ENCODE peak calls at places on chromosomes 12 and 14, in six cellular contexts. W is HepG2, Y is upper lobe of left lung, C is A549, B is GM12878, V is K562. R is an unnamed sample.

GRCh38 chr12:64567570-64567969 is 42.7 kb upstream of the RASSF3 start:
- ATAC-seq in W (peak), Y (peak), C (no peak), B (no peak), V (peak), R (no peak)

GRCh38 chr14:77026930-77027537 is 1.5 kb downstream of the IRF2BPL start:
- ATAC-seq in W (peak), Y (no peak), C (peak), B (peak), V (peak), R (no peak)

GRCh38 chr12:20440408-20440807 is 72.1 kb downstream of the PDE3A start:
- ATAC-seq in W (no peak), Y (no peak), C (no peak), B (no peak), V (no peak), R (peak)

GRCh38 chr12:95557625-95558024 is 6.3 kb upstream of the USP44 start:
- ATAC-seq in W (no peak), Y (no peak), C (no peak), B (no peak), V (no peak), R (no peak)

GRCh38 chr12:96294831-96295230 is 100.7 kb downstream of the ELK3 start:
- ATAC-seq in W (no peak), Y (no peak), C (no peak), B (peak), V (no peak), R (no peak)

GRCh38 chr12:124413401-124413800 is 118.5 kb downstream of the RFLNA start:
- ATAC-seq in W (no peak), Y (no peak), C (no peak), B (no peak), V (no peak), R (no peak)

GRCh38 chr14:96052541-96053105 is 13.5 kb downstream of the C14orf132 start:
- ATAC-seq in W (peak), Y (no peak), C (peak), B (no peak), V (no peak), R (no peak)

GRCh38 chr14:99200654-99201005 is 71.4 kb downstream of the BCL11B start:
- ATAC-seq in W (no peak), Y (no peak), C (no peak), B (no peak), V (no peak), R (no peak)

GRCh38 chr14:90319634-90320541 is 11.9 kb downstream of the NRDE2 start:
- ATAC-seq in W (no peak), Y (no peak), C (no peak), B (no peak), V (no peak), R (no peak)

GRCh38 chr14:69358233-69358963 is 39.7 kb downstream of the ERH start:
- ATAC-seq in W (no peak), Y (no peak), C (no peak), B (peak), V (no peak), R (no peak)

GRCh38 chr14:61438497-61438859 is 117.1 kb downstream of the PRKCH start:
- ATAC-seq in W (no peak), Y (peak), C (peak), B (peak), V (no peak), R (peak)

GRCh38 chr12:116483959-116484699 is 75.1 kb upstream of the MAP1LC3B2 start:
- ATAC-seq in W (no peak), Y (no peak), C (no peak), B (no peak), V (no peak), R (no peak)

GRCh38 chr14:54781080-54781479 is 121.5 kb downstream of the GCH1 start:
- ATAC-seq in W (no peak), Y (no peak), C (no peak), B (no peak), V (no peak), R (no peak)

GRCh38 chr14:61428261-61428660 is 106.9 kb downstream of the PRKCH start:
- ATAC-seq in W (no peak), Y (no peak), C (no peak), B (no peak), V (no peak), R (no peak)

GRCh38 chr12:18332173-18332572 is 70.9 kb downstream of the PIK3C2G start:
- ATAC-seq in W (no peak), Y (peak), C (no peak), B (no peak), V (no peak), R (peak)

GRCh38 chr12:100718212-100718611 is 76.4 kb upstream of the ANO4 start:
- ATAC-seq in W (no peak), Y (no peak), C (no peak), B (no peak), V (no peak), R (no peak)

GRCh38 chr12:31578632-31579031 is 12.3 kb downstream of the DENND5B start:
- ATAC-seq in W (peak), Y (no peak), C (no peak), B (no peak), V (no peak), R (no peak)

GRCh38 chr12:88934163-88934747 is 354.0 kb upstream of the KITLG start:
- ATAC-seq in W (no peak), Y (no peak), C (no peak), B (peak), V (no peak), R (no peak)

GRCh38 chr12:87670448-87670847 is 358.8 kb downstream of the C12orf50 start:
- ATAC-seq in W (no peak), Y (no peak), C (no peak), B (peak), V (no peak), R (no peak)

GRCh38 chr14:54758041-54758440 is 144.6 kb downstream of the GCH1 start:
- ATAC-seq in W (no peak), Y (no peak), C (no peak), B (no peak), V (no peak), R (no peak)

GRCh38 chr12:116537149-116537904 is 21.9 kb upstream of the MAP1LC3B2 start:
- ATAC-seq in W (no peak), Y (no peak), C (no peak), B (peak), V (no peak), R (no peak)

GRCh38 chr14:50531595-50532501 is 521 bp downstream of the MAP4K5 start:
- ATAC-seq in W (peak), Y (peak), C (peak), B (peak), V (peak), R (peak)

GRCh38 chr12:6059221-6059620 is 65.2 kb downstream of the VWF start:
- ATAC-seq in W (no peak), Y (no peak), C (no peak), B (no peak), V (no peak), R (no peak)

GRCh38 chr12:113861708-113862312 is 104.3 kb downstream of the RBM19 start:
- ATAC-seq in W (no peak), Y (no peak), C (no peak), B (no peak), V (no peak), R (no peak)

GRCh38 chr12:54383041-54383609 is 1.4 kb downstream of the ZNF385A start:
- ATAC-seq in W (no peak), Y (no peak), C (peak), B (no peak), V (peak), R (peak)

DNA sequence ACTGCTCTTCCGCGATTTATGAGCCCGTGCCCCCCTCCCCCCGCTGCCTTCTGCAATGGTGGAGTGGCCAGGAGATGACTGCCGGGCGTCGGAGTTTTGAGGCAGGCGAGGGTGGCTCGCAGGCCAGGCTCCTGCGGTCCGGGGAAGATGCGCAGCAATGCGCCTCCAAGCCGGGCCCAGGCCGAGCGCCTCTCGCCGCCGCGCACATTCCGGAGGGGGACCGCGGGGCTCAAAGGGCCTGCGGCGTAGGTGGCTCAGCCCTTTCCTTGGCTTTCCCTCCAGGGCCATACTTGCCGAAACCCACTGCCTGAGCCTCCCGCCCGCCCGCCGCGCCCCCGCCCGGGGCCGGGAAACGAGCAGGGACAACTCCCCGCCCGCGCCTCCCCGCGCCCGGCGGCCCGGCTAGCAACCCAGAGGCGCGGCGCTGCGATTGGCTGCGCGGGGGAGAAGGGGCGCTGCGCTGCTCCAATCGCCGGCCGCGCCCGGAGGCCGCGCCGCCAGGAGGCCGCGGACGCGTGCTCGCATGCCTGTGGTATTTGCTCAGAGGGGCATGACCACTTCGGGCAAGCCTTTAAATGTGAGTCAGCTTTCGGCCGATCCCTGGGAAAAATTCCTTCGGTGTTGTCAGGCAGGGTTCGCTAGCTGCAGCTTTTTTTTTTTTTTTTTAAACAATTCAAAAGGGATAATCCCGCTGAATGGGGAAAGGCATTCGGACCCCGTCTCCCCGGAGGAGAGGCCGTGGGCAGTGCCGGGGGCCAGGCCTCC is 157.9 kb upstream of the PARP11 start:
- ATAC-seq in W (peak), Y (peak), C (peak), B (peak), V (peak), R (peak)
- TF ChIP-seq POLR2A in W (no peak), Y (no peak), C (peak), B (no peak), V (no peak), R (peak)

DNA sequence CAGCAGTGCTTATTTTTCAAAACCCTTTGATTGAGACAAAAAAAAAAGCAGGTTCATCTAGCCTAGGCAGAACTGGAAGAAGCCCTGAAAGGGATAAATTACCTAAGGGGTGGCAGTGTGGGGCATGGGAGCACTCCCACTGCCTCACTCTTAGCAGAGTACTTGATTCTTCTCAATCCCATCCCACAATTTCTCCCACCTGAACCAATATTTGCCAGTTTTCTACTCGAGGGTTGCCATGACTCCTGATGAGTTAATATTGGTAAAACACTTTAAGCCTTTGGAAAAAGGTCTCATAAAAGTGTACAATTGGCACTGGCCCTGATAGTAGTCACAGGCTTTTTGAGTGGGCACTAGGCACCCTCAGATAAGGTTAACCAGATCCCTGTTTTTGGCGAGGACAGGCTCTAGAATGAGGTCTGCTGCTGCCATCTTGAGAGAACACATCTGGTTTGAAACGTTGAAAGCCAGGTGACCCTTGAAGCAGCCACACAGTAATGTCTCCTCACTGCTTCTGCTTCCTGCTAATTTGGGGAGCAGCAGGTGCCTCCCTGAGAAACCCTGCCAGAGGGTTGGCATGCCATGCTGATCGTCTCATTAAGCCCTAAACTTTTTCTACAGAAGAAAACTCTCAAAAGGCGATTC is 320.0 kb downstream of the RAD51B start:
- ATAC-seq in W (no peak), Y (no peak), C (peak), B (no peak), V (no peak), R (no peak)
- TF ChIP-seq EP300 in W (no peak), Y (no peak), C (no peak), B (no peak), V (no peak), R (no peak)

GRCh38 chr12:57782608-57783465 is at the start of gene TSFM:
- ATAC-seq in W (peak), Y (peak), C (peak), B (peak), V (peak), R (peak)
- TF ChIP-seq POLR2A in W (peak), Y (peak), C (peak), B (peak), V (peak), R (peak)

GRCh38 chr14:21024668-21025373 is at the start of gene NDRG2:
- ATAC-seq in W (peak), Y (peak), C (peak), B (peak), V (peak), R (peak)

GRCh38 chr14:21023817-21024667 is 819 bp downstream of the NDRG2 start:
- ATAC-seq in W (peak), Y (peak), C (no peak), B (no peak), V (peak), R (no peak)

GRCh38 chr14:21020977-21021545 is 3.8 kb downstream of the NDRG2 start:
- ATAC-seq in W (no peak), Y (no peak), C (no peak), B (no peak), V (no peak), R (no peak)

GRCh38 chr14:21023174-21023573 is 1.7 kb downstream of the NDRG2 start:
- ATAC-seq in W (no peak), Y (no peak), C (no peak), B (no peak), V (no peak), R (no peak)

GRCh38 chr14:21022686-21023085 is 2.2 kb downstream of the NDRG2 start:
- ATAC-seq in W (no peak), Y (no peak), C (no peak), B (no peak), V (no peak), R (no peak)
- TF ChIP-seq EP300 in W (no peak), Y (no peak), C (no peak), B (no peak), V (no peak), R (no peak)

DNA sequence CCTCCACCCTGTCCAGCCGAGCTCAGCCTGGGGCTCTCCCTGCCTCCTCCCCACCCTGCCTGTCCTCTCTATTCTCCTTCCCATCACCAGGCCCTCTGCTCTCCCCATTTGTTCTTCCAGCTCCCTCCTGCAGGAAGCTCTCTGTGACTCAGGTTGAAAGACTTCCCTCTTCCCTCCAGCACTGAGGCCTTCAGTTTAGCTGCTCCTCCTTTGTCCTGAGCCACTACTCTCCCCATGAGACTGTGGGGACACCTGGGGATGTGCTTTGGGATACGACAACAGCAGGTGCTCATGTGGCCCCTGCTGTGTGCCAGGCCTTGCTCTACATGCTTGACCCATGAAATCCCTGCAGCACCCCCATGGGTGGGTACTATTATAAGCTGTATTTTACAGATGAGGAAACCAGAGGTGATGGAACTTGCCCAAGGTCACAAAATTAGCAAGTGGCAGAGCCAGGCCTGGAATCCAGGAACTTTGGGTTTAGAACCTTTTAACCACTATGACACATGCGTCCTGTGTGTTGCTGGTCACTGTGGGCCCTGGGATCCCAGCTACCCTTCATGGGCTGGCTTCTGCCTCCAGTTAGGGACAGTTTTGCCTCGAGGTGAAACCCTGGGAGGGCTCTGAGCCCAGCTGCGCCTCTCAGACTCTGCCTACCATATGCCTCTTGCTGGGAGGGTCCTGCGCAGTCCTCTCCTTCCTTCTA is 5.5 kb downstream of the KRT80 start:
- ATAC-seq in W (no peak), Y (no peak), C (no peak), B (no peak), V (no peak), R (no peak)
- TF ChIP-seq POLR2A in W (no peak), Y (no peak), C (no peak), B (no peak), V (no peak), R (no peak)

DNA sequence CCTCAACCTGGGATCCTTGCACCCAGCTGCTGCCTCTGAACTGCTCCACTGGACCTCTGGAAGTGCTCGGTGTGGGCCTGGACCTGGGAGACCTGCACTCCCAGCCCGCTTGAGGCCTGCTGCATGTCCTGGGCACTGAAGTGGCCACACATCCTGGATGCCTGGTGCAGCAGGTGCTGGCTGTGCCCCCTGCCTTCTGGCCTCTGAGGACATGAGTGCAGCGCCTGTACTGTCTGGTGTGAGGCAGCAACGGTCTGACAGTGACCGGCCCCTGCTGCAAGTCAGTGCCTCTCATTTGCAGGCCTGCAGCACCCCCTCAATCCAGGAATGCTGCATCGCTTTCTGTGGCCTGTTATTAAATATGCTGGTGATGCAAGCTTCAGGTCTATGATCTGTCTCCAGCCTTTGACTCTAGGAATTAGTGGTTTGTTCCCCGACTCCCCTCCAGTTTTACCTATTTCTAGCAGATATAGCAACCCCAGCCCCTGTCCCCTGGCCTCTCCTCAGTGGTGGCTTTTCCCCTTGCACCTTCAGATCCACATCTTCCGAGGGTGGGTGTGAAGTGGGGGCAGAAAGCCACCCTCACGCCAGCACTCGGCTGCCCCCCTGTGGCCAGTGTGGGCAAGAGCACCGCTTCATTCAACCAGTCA is 3.6 kb downstream of the SMIM41 start:
- ATAC-seq in W (peak), Y (peak), C (peak), B (peak), V (peak), R (peak)
- TF ChIP-seq EP300 in W (no peak), Y (no peak), C (no peak), B (no peak), V (no peak), R (no peak)

DNA sequence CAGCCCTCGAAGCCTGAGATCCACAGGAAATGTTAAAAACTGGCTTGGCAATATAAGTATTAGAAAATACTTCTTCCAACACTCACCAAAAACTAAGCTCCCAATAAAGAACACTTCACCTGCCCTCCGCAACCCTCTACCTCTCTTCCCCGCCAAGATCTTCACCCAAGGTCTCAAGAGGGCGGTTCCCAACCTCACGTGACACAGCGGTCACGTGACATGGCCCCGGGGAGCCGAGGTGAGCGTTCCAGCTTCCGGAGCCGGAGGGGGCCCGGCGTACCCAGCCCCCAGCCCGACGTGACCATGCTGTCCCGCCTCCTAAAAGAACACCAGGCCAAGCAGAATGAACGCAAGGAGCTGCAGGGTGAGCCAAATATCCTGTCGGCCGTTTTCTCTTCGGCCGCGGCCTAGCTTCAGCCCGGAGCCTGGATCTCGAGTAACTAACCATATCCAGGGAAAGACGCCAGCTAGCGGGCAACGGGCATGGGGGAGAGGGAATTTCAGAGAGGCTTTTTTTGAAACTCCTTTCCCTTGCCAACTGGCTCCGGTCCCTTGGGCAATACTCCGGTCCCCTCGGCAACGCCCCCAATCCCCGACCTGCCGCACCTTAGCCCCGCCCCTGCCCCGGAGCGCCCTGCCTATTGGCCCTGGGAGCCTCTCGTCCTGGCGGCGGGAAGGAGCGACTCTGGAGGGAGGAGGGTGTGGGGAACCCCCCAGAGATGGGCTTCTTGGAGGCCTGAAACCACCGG is at the start of gene BLOC1S1:
- ATAC-seq in W (peak), Y (peak), C (peak), B (peak), V (peak), R (peak)
- TF ChIP-seq POLR2A in W (peak), Y (no peak), C (peak), B (peak), V (peak), R (peak)